ENCODE peak calls at places on chromosomes 3 and 15, in four cellular contexts. M, I, B and K are unnamed samples.
A peak's percentile ranks its signal among the peaks of the same experiment; 100 is the strongest.

GRCh38 chr3:195259146-195259563 is 11.8 kb downstream of the XXYLT1 start:
- DNase-seq in M (peak; percentile 60), I (no peak), B (no peak), K (peak; percentile 72)

GRCh38 chr3:108818404-108818803 is 4.2 kb upstream of the TRAT1 start:
- DNase-seq in M (peak; percentile 33), I (no peak), B (peak; percentile 3), K (peak; percentile 6)

GRCh38 chr15:95085056-95085455 is 853.7 kb downstream of the MCTP2 start:
- DNase-seq in M (no peak), I (no peak), B (no peak), K (no peak)

GRCh38 chr3:179015551-179016020 is 56.0 kb downstream of the ZMAT3 start:
- DNase-seq in M (peak; percentile 87), I (peak; percentile 93), B (peak; percentile 81), K (peak; percentile 50)

GRCh38 chr3:132343018-132343612 is 25.9 kb downstream of the ACP3 start:
- DNase-seq in M (peak; percentile 55), I (no peak), B (peak; percentile 50), K (peak; percentile 41)

GRCh38 chr3:97820780-97821179 is 1.0 kb upstream of the CRYBG3 start:
- DNase-seq in M (peak; percentile 1), I (no peak), B (no peak), K (no peak)

GRCh38 chr15:48720646-48721045 is 75.1 kb upstream of the FBN1 start:
- DNase-seq in M (no peak), I (no peak), B (no peak), K (no peak)

GRCh38 chr3:14879161-14879888 is 60.6 kb downstream of the FGD5 start:
- DNase-seq in M (no peak), I (no peak), B (no peak), K (peak; percentile 54)

GRCh38 chr3:140360332-140360731 is 317.5 kb upstream of the TRIM42 start:
- DNase-seq in M (no peak), I (no peak), B (no peak), K (no peak)

GRCh38 chr3:151085889-151086483 is 522 bp downstream of the MED12L start:
- DNase-seq in M (no peak), I (no peak), B (no peak), K (peak; percentile 82)

GRCh38 chr15:51448592-51449494 is 107.4 kb downstream of the GLDN start:
- DNase-seq in M (no peak), I (no peak), B (no peak), K (no peak)

GRCh38 chr3:141992512-141992911 is 116.1 kb downstream of the ATP1B3 start:
- DNase-seq in M (no peak), I (peak; percentile 35), B (no peak), K (no peak)

GRCh38 chr3:64048631-64049061 is 25.4 kb upstream of the PSMD6 start:
- DNase-seq in M (no peak), I (no peak), B (no peak), K (no peak)

GRCh38 chr15:80152896-80153876 is at the start of gene FAH:
- DNase-seq in M (peak; percentile 57), I (no peak), B (peak; percentile 30), K (peak; percentile 44)

GRCh38 chr3:112582242-112582874 is 20.5 kb downstream of the SLC35A5 start:
- DNase-seq in M (peak; percentile 49), I (no peak), B (peak; percentile 21), K (peak; percentile 14)

GRCh38 chr15:51649659-51650521 is 27.3 kb upstream of the DMXL2 start:
- DNase-seq in M (peak; percentile 88), I (peak; percentile 63), B (peak; percentile 68), K (peak; percentile 71)

GRCh38 chr3:74066456-74066855 is 441.7 kb upstream of the PDZRN3 start:
- DNase-seq in M (no peak), I (no peak), B (no peak), K (no peak)

GRCh38 chr3:48555231-48555948 is 1.2 kb downstream of the PFKFB4 start:
- DNase-seq in M (peak; percentile 90), I (no peak), B (no peak), K (no peak)

GRCh38 chr3:99846472-99846871 is 28.8 kb downstream of the CMSS1 start:
- DNase-seq in M (no peak), I (no peak), B (peak; percentile 46), K (no peak)

GRCh38 chr3:8975081-8976020 is 12.1 kb upstream of the RAD18 start:
- DNase-seq in M (no peak), I (no peak), B (no peak), K (no peak)

GRCh38 chr15:90866161-90866715 is 2.1 kb upstream of the FURIN start:
- DNase-seq in M (no peak), I (no peak), B (no peak), K (no peak)

GRCh38 chr15:44873103-44873502 is 83.4 kb upstream of the TERB2 start:
- DNase-seq in M (no peak), I (no peak), B (no peak), K (no peak)

GRCh38 chr15:52678036-52678467 is 1.1 kb downstream of the ATOSA start:
- DNase-seq in M (peak; percentile 61), I (no peak), B (peak; percentile 35), K (peak; percentile 69)

GRCh38 chr15:38873151-38873550 is 308.5 kb upstream of the RASGRP1 start:
- DNase-seq in M (no peak), I (no peak), B (peak; percentile 25), K (no peak)

GRCh38 chr3:123113889-123114450 is 47.1 kb downstream of the PDIA5 start:
- DNase-seq in M (no peak), I (no peak), B (no peak), K (no peak)

GRCh38 chr3:110341047-110341446 is 730.6 kb upstream of the NECTIN3 start:
- DNase-seq in M (no peak), I (no peak), B (no peak), K (no peak)

GRCh38 chr3:105823149-105823866 is 45.5 kb downstream of the CBLB start:
- DNase-seq in M (no peak), I (no peak), B (peak; percentile 39), K (no peak)

GRCh38 chr15:48177383-48177874 is 666 bp downstream of the MYEF2 start:
- DNase-seq in M (no peak), I (peak; percentile 11), B (no peak), K (peak; percentile 11)

GRCh38 chr15:68930268-68931022 is at the start of gene SPESP1:
- DNase-seq in M (no peak), I (no peak), B (no peak), K (peak; percentile 24)

GRCh38 chr15:69595009-69595825 is 142.6 kb downstream of the RPLP1 start:
- DNase-seq in M (no peak), I (no peak), B (no peak), K (no peak)

GRCh38 chr15:51536965-51537574 is 85.5 kb downstream of the DMXL2 start:
- DNase-seq in M (peak; percentile 39), I (no peak), B (peak; percentile 3), K (peak; percentile 9)

GRCh38 chr15:57388199-57388863 is 12.0 kb downstream of the CGNL1 start:
- DNase-seq in M (no peak), I (no peak), B (no peak), K (no peak)

GRCh38 chr15:79635897-79636596 is 203.9 kb downstream of the MINAR1 start:
- DNase-seq in M (no peak), I (no peak), B (no peak), K (no peak)

GRCh38 chr3:41247055-41247454 is 47.8 kb downstream of the CTNNB1 start:
- DNase-seq in M (no peak), I (no peak), B (no peak), K (peak; percentile 22)
- TF ChIP-seq NFIC in M (no peak), I (no peak), B (no peak), K (no peak)

GRCh38 chr3:50390523-50391177 is 31.3 kb upstream of the TMEM115 start:
- DNase-seq in M (peak; percentile 20), I (no peak), B (no peak), K (peak; percentile 90)

GRCh38 chr3:50388021-50388719 is 28.8 kb upstream of the TMEM115 start:
- DNase-seq in M (peak; percentile 14), I (no peak), B (no peak), K (peak; percentile 89)

GRCh38 chr3:50389368-50389767 is 30.0 kb upstream of the TMEM115 start:
- DNase-seq in M (no peak), I (no peak), B (no peak), K (no peak)

GRCh38 chr3:50385741-50386140 is 26.4 kb upstream of the TMEM115 start:
- DNase-seq in M (no peak), I (no peak), B (no peak), K (no peak)

GRCh38 chr3:50388720-50389352 is 29.5 kb upstream of the TMEM115 start:
- DNase-seq in M (no peak), I (no peak), B (no peak), K (no peak)
- TF ChIP-seq NFIC in M (no peak), I (no peak), B (no peak), K (no peak)

DNA sequence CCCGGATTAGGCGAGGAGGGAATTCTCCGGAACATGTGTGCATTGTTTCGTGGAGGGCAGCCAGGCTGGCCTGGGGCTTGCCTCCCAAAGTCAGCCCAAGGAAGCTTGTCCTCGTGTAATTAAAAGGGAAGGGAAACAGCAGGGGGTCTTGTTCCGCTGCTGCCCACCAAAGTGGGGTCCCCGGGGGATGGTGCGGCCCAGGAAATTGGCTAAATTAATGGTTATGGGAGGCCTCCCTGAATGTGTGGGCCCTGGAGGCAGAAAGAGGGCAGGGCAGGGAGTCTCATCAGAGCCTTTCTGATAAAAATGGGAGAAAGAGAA is 118.1 kb downstream of the OPA1 start:
- DNase-seq in M (no peak), I (no peak), B (no peak), K (no peak)
- TF ChIP-seq NFIC in M (no peak), I (no peak), B (no peak), K (no peak)

GRCh38 chr3:126125341-126125740 is 41.4 kb upstream of the SLC41A3 start:
- DNase-seq in M (no peak), I (no peak), B (no peak), K (peak; percentile 33)
- TF ChIP-seq NFIC in M (no peak), I (no peak), B (no peak), K (no peak)

GRCh38 chr15:98311566-98312188 is 336.7 kb upstream of the IGF1R start:
- DNase-seq in M (peak; percentile 77), I (peak; percentile 9), B (peak; percentile 62), K (peak; percentile 57)
- TF ChIP-seq NFIC in M (no peak), I (no peak), B (no peak), K (no peak)

DNA sequence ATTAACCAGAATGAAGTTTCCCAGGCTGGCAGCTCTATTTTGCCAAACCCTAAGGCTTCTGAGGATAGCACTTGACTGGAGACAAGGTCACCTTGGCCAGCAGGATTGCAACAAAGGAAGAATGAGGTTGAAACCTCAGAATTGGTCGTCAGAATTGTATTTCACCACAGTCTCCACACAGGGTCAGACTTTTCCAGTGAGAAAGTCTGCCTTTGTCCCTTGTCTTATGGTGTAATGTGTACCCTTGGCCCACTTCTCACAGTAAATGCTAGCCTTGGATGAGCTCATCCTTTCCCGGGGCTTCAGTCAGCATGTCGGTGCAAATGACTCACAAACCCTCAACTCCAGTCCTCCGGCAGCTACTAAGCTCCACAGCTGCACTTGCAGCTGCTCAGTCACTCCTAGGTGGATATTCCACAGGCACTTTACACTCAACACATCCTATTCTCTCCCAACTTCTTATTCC is 19.7 kb downstream of the SSR3 start:
- DNase-seq in M (peak; percentile 65), I (no peak), B (peak; percentile 96), K (no peak)
- TF ChIP-seq NFIC in M (no peak), I (no peak), B (peak; percentile 33), K (no peak)